ENCODE peak calls at places on chromosomes 7 and 10, in five cellular contexts. L, S, T, B and X are unnamed samples.

GRCh38 chr10:122387572-122387971 is 13.1 kb downstream of the PLEKHA1 start:
- DNase-seq in L (no peak), B (no peak), S (no peak), T (no peak), X (no peak)

GRCh38 chr10:65675236-65675635 is 1250.6 kb upstream of the LRRTM3 start:
- DNase-seq in T (no peak), L (no peak), S (no peak), B (no peak), X (no peak)

GRCh38 chr7:53428045-53428444 is 392.6 kb downstream of the POM121L12 start:
- DNase-seq in B (no peak), T (no peak), S (no peak), L (no peak), X (no peak)

GRCh38 chr7:134865001-134865845 is 85.8 kb downstream of the CALD1 start:
- DNase-seq in L (no peak), S (no peak), T (no peak), B (no peak), X (no peak)

GRCh38 chr10:95355241-95355779 is 64.5 kb upstream of the PDLIM1 start:
- DNase-seq in S (no peak), B (no peak), T (no peak), L (no peak), X (no peak)

GRCh38 chr7:129657363-129657762 is 45.8 kb downstream of the NRF1 start:
- DNase-seq in S (no peak), L (no peak), T (no peak), B (no peak), X (no peak)

GRCh38 chr7:143391462-143392404 is 10.6 kb downstream of the ZYX start:
- DNase-seq in S (peak; percentile 55), B (peak; percentile 77), T (no peak), L (no peak), X (peak; percentile 93)

GRCh38 chr7:142461437-142461836 is 203.6 kb upstream of the PRSS58 start:
- DNase-seq in L (no peak), T (no peak), S (no peak), B (no peak), X (no peak)

GRCh38 chr10:37952051-37952815 is 24.2 kb downstream of the ZNF25 start:
- DNase-seq in L (no peak), S (no peak), B (no peak), T (no peak), X (no peak)

GRCh38 chr7:36314491-36314890 is 75.2 kb upstream of the ANLN start:
- DNase-seq in L (no peak), S (no peak), B (no peak), T (no peak), X (no peak)

GRCh38 chr7:137302075-137302474 is 41.5 kb downstream of the PTN start:
- DNase-seq in S (no peak), L (no peak), B (no peak), T (no peak), X (no peak)

GRCh38 chr10:43407576-43408330 is 1.2 kb downstream of the HNRNPF start:
- DNase-seq in L (peak; percentile 93), T (peak; percentile 98), B (peak; percentile 94), S (peak; percentile 93), X (peak; percentile 91)

GRCh38 chr7:114104035-114104434 is 185.2 kb upstream of the PPP1R3A start:
- DNase-seq in S (no peak), T (no peak), B (no peak), L (no peak), X (no peak)

GRCh38 chr7:76506081-76506440 is 4.3 kb upstream of the UPK3B start:
- DNase-seq in L (no peak), B (no peak), S (no peak), T (no peak), X (no peak)

GRCh38 chr10:72567884-72568283 is 58.0 kb downstream of the MICU1 start:
- DNase-seq in L (no peak), B (no peak), S (no peak), T (no peak), X (no peak)

GRCh38 chr7:33186187-33186586 is 56.8 kb downstream of the BBS9 start:
- DNase-seq in L (no peak), S (no peak), B (no peak), T (no peak), X (no peak)

GRCh38 chr7:46811529-46811928 is 770.4 kb downstream of the TNS3 start:
- DNase-seq in T (no peak), L (no peak), S (peak; percentile 33), B (peak; percentile 69), X (peak; percentile 47)

GRCh38 chr10:34528320-34528719 is 286.8 kb downstream of the PARD3 start:
- DNase-seq in L (no peak), T (no peak), S (no peak), B (no peak), X (no peak)

GRCh38 chr7:38107486-38107893 is 70.6 kb upstream of the STARD3NL start:
- DNase-seq in S (peak; percentile 89), L (peak; percentile 30), T (peak; percentile 70), B (peak; percentile 40), X (no peak)

GRCh38 chr10:132421377-132422168 is 24.6 kb downstream of the PWWP2B start:
- DNase-seq in L (peak; percentile 64), S (peak; percentile 59), T (peak; percentile 95), B (peak; percentile 90), X (peak; percentile 78)

GRCh38 chr7:35905555-35905954 is 104.7 kb downstream of the SEPTIN7 start:
- DNase-seq in T (no peak), S (no peak), L (no peak), B (no peak), X (no peak)

GRCh38 chr10:60465801-60466200 is 76.1 kb upstream of the ANK3 start:
- DNase-seq in S (no peak), L (no peak), B (no peak), T (no peak), X (no peak)

GRCh38 chr10:101066890-101067355 is 5.1 kb downstream of the KAZALD1 start:
- DNase-seq in B (no peak), S (no peak), T (no peak), L (no peak), X (no peak)

GRCh38 chr7:155820788-155821187 is 8.5 kb upstream of the SHH start:
- DNase-seq in S (no peak), L (no peak), B (peak; percentile 6), T (peak; percentile 48), X (no peak)

GRCh38 chr7:27098493-27099223 is 2.9 kb upstream of the HOXA1 start:
- DNase-seq in L (no peak), T (no peak), S (no peak), B (no peak), X (no peak)

GRCh38 chr10:6561552-6561951 is 18.5 kb downstream of the PRKCQ start:
- DNase-seq in L (no peak), B (no peak), S (no peak), T (no peak), X (no peak)

GRCh38 chr7:156895024-156895780 is 2.2 kb upstream of the LMBR1 start:
- DNase-seq in T (no peak), B (no peak), L (no peak), S (peak; percentile 54), X (peak; percentile 69)
- TF ChIP-seq CTCF in T (no peak), B (no peak), L (no peak), S (no peak), X (no peak)

GRCh38 chr10:45417746-45418145 is 43.7 kb downstream of the ALOX5 start:
- DNase-seq in T (peak; percentile 77), B (no peak), L (no peak), S (no peak), X (no peak)

GRCh38 chr10:45418417-45418858 is 44.4 kb downstream of the ALOX5 start:
- DNase-seq in S (no peak), T (no peak), L (no peak), B (no peak), X (no peak)

GRCh38 chr10:45419673-45420020 is 45.6 kb downstream of the ALOX5 start:
- DNase-seq in L (no peak), S (no peak), T (no peak), B (peak; percentile 61), X (no peak)

GRCh38 chr10:45420453-45421192 is 46.6 kb downstream of the ALOX5 start:
- DNase-seq in S (peak; percentile 38), B (peak; percentile 91), T (peak; percentile 90), L (peak; percentile 66), X (peak; percentile 93)

DNA sequence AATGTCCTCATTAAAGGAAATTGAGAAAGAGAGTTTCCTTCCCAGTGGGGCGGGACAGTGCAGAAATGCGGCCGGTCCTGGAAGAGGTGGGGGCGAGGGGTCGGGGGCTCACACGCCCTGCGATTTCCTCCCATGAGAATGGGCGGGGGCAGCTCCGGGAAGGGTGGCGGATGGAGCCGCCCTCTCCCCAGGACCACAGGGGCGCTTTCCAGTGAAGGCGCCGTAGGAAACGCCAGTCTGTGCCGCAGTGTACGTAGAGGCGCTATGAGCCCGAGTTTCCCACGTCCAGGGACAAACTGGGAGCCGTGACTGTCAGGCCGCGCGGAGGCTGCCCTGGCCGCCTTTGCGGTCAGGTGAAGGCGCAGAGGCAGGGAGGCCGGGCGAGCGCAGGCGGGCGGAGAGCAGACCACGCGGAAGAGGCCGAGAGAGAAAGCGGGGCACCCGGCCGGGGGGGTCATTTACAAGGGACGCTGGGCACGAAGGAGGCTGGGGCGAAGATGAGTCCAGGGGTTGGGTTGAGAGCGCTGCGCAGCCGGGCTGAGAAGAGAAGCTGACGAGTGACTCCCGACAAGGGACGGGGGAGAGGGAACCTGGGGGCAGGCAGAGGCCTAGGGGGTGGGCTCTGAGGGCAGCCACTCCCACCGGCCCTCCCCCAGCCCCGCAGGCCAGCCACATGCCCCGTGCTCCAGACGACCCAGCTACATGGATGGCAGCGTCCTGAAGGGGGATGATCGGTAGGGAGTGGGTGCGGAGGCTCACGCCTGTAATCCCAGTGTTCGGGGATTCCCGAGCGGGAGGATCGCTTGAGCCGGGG is 45.0 kb downstream of the ALOX5 start:
- DNase-seq in S (peak; percentile 48), T (peak; percentile 93), B (peak; percentile 83), L (peak; percentile 41), X (peak; percentile 48)
- TF ChIP-seq POLR2A in S (no peak), T (no peak), B (peak; percentile 36), L (no peak), X (no peak)

DNA sequence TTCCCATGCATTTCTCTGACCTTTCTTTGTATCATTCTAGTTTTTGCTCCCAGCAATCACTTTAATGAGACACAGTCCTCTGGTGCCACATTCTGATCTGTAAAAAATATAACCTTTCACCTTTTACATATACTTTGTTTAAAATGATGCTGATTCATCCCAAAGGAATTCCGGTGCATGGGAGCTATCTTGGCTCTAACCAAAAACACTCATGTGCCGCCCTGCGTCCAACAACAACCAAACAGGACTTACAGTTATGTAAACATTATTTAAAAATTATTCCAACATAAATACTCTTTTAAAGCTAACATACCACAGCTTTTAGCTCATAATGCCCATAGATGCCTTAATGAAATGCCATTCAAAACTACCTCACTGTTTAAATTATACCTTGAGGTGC is 7.7 kb upstream of the OPALIN start:
- DNase-seq in L (no peak), T (no peak), S (no peak), B (no peak), X (no peak)
- TF ChIP-seq CTCF in L (no peak), T (no peak), S (no peak), B (no peak), X (no peak)

DNA sequence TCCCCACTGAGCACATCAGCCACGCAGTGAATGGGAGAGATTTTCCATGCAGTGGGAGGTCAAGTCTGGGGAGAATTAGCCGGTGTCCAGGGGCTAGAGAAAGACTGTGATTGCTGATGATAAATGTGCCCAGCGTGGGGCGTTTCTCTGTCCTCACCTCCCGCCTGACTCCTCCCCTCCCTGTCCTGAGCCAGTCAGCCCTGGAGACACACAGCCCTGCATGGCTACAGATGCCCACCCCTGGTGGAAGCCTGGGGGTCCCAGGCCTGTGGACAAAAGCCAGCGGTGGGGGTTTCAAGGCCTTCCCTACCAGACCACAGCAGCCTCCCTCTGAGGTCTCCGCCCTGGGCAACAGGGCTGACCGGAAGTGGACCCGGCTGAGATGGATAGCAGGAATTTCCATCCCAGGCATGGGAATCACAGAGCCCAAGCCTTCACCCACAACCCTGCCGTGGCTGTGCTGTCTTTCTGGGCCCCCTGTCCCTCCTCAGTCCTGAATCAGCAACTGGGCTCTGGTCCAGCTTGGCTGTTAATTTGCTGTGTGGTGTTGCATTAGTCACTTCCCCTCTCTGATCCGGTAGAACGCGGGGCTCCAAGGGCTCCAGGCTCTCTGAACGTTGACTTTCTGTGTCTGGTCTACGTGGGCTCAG is 46.8 kb upstream of the SLC29A3 start:
- DNase-seq in T (no peak), L (no peak), S (no peak), B (no peak), X (no peak)
- TF ChIP-seq POLR2A in T (no peak), L (no peak), S (no peak), B (no peak), X (no peak)